ENCODE peak calls at places on chromosome 7, in six cellular contexts. R, A, J, V, Z and G are unnamed samples.

GRCh38 chr7:134948246-134948645 is 38.1 kb upstream of the AGBL3 start:
- DNase-seq in R (no peak), A (no peak), J (no peak), V (no peak), Z (no peak), G (no peak)

GRCh38 chr7:1256621-1257020 is 23.9 kb downstream of the UNCX start:
- DNase-seq in R (no peak), A (no peak), J (no peak), V (no peak), Z (no peak), G (no peak)

GRCh38 chr7:45108863-45109262 is 2.6 kb downstream of the TBRG4 start:
- DNase-seq in R (no peak), A (no peak), J (no peak), V (no peak), Z (no peak), G (no peak)

GRCh38 chr7:78143661-78144060 is 345.1 kb downstream of the PHTF2 start:
- DNase-seq in R (no peak), A (no peak), J (no peak), V (no peak), Z (no peak), G (no peak)

GRCh38 chr7:46970131-46970430 is 611.8 kb downstream of the TNS3 start:
- DNase-seq in R (no peak), A (no peak), J (no peak), V (no peak), Z (no peak), G (no peak)

GRCh38 chr7:51160990-51161615 is 155.5 kb downstream of the COBL start:
- DNase-seq in R (peak), A (peak), J (peak), V (peak), Z (peak), G (peak)

GRCh38 chr7:30080818-30081217 is 52.6 kb downstream of the PLEKHA8 start:
- DNase-seq in R (no peak), A (no peak), J (no peak), V (no peak), Z (no peak), G (no peak)

GRCh38 chr7:104127204-104127603 is 80.6 kb downstream of the ORC5 start:
- DNase-seq in R (no peak), A (no peak), J (no peak), V (no peak), Z (no peak), G (no peak)

GRCh38 chr7:101243786-101244384 is 996 bp downstream of the FIS1 start:
- DNase-seq in R (peak), A (peak), J (no peak), V (no peak), Z (no peak), G (no peak)

GRCh38 chr7:3995187-3995586 is 686.9 kb upstream of the FOXK1 start:
- DNase-seq in R (no peak), A (peak), J (no peak), V (no peak), Z (no peak), G (no peak)